ENCODE peak calls at places on chromosomes 2 and 18, in six cellular contexts. M is colonic mucosa, F is amniotic epithelial cell, U is NCI-H446, R is activated T-cell treated with anti-CD3 and anti-CD28 coated beads for 24 hours, B is substantia nigra. P is an unnamed sample.

GRCh38 chr18:75123113-75123512 is 85.8 kb downstream of the PTGR3 start:
- DNase-seq in M (no peak), F (no peak), U (no peak), R (no peak), B (no peak), P (no peak)

GRCh38 chr2:128490881-128491778 is 172.5 kb upstream of the HS6ST1 start:
- DNase-seq in M (no peak), F (no peak), U (no peak), R (no peak), B (no peak), P (peak; percentile 51)

GRCh38 chr2:176584333-176584732 is 315.1 kb downstream of the MTX2 start:
- DNase-seq in M (peak; percentile 33), F (peak; percentile 34), U (no peak), R (no peak), B (no peak), P (no peak)

GRCh38 chr2:62717503-62718081 is 12.1 kb downstream of the EHBP1 start:
- DNase-seq in M (no peak), F (no peak), U (no peak), R (no peak), B (no peak), P (no peak)

GRCh38 chr2:108593547-108594098 is 59.4 kb downstream of the LIMS1 start:
- DNase-seq in M (no peak), F (peak; percentile 82), U (no peak), R (no peak), B (no peak), P (no peak)

GRCh38 chr2:11678306-11678960 is 8.4 kb upstream of the NTSR2 start:
- DNase-seq in M (no peak), F (no peak), U (no peak), R (no peak), B (no peak), P (peak; percentile 67)

GRCh38 chr2:71669628-71670429 is 216.5 kb downstream of the DYSF start:
- DNase-seq in M (no peak), F (no peak), U (no peak), R (no peak), B (no peak), P (peak; percentile 20)

GRCh38 chr2:101999122-101999789 is 7.5 kb downstream of the IL1R2 start:
- DNase-seq in M (peak; percentile 74), F (peak; percentile 66), U (no peak), R (no peak), B (no peak), P (no peak)

GRCh38 chr18:79393626-79394401 is 1.9 kb upstream of the NFATC1 start:
- DNase-seq in M (peak; percentile 79), F (peak; percentile 77), U (peak; percentile 9), R (no peak), B (no peak), P (peak; percentile 88)

GRCh38 chr2:204680576-204680975 is 135.3 kb downstream of the PARD3B start:
- DNase-seq in M (no peak), F (peak; percentile 56), U (no peak), R (no peak), B (no peak), P (no peak)